ENCODE peak calls at places on chromosomes 4 and X, in ten cellular contexts. M, J, S, C, F, Y, V, X, L and B are unnamed samples.

GRCh38 chr4:151993521-151993920 is 232.7 kb upstream of the GATB start:
- DNase-seq in M (no peak), J (no peak), S (no peak), C (no peak), F (no peak), Y (no peak), V (no peak), X (no peak), L (no peak), B (no peak)

GRCh38 chr4:8560265-8561047 is 19.7 kb upstream of the GPR78 start:
- DNase-seq in M (no peak), J (no peak), S (peak; percentile 66), C (no peak), F (peak; percentile 54), Y (no peak), V (no peak), X (no peak), L (no peak), B (no peak)

GRCh38 chrX:130443883-130444282 is 42.1 kb downstream of the RBMX2 start:
- DNase-seq in M (no peak), J (no peak), S (no peak), C (no peak), F (no peak), Y (no peak), V (no peak), X (no peak), L (no peak), B (no peak)

GRCh38 chr4:112082954-112083586 is 62.2 kb upstream of the FAM241A start:
- DNase-seq in M (peak; percentile 50), J (no peak), S (no peak), C (no peak), F (no peak), Y (no peak), V (peak; percentile 21), X (no peak), L (peak; percentile 82), B (no peak)

GRCh38 chr4:55633903-55634302 is 2.2 kb downstream of the NMU start:
- DNase-seq in M (no peak), J (no peak), S (peak; percentile 46), C (no peak), F (no peak), Y (no peak), V (no peak), X (no peak), L (no peak), B (no peak)

GRCh38 chr4:85955614-85956295 is 404.1 kb downstream of the MAPK10 start:
- DNase-seq in M (no peak), J (no peak), S (no peak), C (no peak), F (no peak), Y (no peak), V (no peak), X (no peak), L (peak; percentile 18), B (no peak)

GRCh38 chr4:173482330-173482931 is 47.6 kb downstream of the HAND2 start:
- DNase-seq in M (no peak), J (no peak), S (no peak), C (no peak), F (no peak), Y (no peak), V (no peak), X (no peak), L (no peak), B (no peak)

GRCh38 chr4:93031431-93032098 is 727.8 kb downstream of the GRID2 start:
- DNase-seq in M (no peak), J (no peak), S (no peak), C (no peak), F (no peak), Y (no peak), V (no peak), X (no peak), L (no peak), B (no peak)

GRCh38 chr4:118848242-118848641 is 12.3 kb upstream of the SEC24D start:
- DNase-seq in M (no peak), J (no peak), S (no peak), C (no peak), F (no peak), Y (no peak), V (no peak), X (no peak), L (no peak), B (no peak)

GRCh38 chr4:15656038-15656470 is 897 bp upstream of the FBXL5 start:
- DNase-seq in M (no peak), J (no peak), S (no peak), C (no peak), F (no peak), Y (peak; percentile 25), V (no peak), X (no peak), L (no peak), B (no peak)

GRCh38 chr4:117085185-117085701 is at the start of gene TRAM1L1:
- DNase-seq in M (peak; percentile 7), J (peak; percentile 62), S (peak; percentile 94), C (no peak), F (peak; percentile 85), Y (peak; percentile 19), V (peak; percentile 42), X (no peak), L (peak; percentile 63), B (no peak)
- TF ChIP-seq CTCF in M (peak; percentile 24), J (no peak), S (peak; percentile 60), C (no peak), F (no peak), Y (no peak), V (peak; percentile 41), X (no peak), L (no peak), B (no peak)

DNA sequence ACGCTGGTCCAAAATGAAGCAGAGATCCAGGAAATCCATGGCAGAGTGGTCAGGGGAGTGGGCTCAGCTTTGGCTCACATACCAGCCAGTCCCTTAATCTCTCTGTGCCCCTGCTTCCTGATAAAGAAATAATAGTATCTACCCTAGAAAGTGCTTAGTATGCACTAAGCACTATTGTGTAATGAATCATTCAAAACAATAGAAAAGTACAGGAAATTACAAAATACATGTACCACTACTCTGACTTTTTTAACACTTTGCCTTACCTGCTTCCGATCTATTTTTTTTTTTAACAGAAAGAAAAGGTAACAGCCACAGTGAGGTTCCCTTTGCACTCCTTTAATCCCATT is 49.9 kb downstream of the TBC1D9 start:
- DNase-seq in M (no peak), J (no peak), S (no peak), C (no peak), F (no peak), Y (no peak), V (no peak), X (no peak), L (no peak), B (no peak)
- H3K27me3 ChIP-seq in M (no peaks in the 10 kb centered on the region), J (no peaks in the 10 kb centered on the region), S (no peaks in the 10 kb centered on the region), C (no peaks in the 10 kb centered on the region), F (no peaks in the 10 kb centered on the region), Y (no peaks in the 10 kb centered on the region), V (no peaks in the 10 kb centered on the region), X (no peaks in the 10 kb centered on the region), L (no peaks in the 10 kb centered on the region), B (no peaks in the 10 kb centered on the region)

DNA sequence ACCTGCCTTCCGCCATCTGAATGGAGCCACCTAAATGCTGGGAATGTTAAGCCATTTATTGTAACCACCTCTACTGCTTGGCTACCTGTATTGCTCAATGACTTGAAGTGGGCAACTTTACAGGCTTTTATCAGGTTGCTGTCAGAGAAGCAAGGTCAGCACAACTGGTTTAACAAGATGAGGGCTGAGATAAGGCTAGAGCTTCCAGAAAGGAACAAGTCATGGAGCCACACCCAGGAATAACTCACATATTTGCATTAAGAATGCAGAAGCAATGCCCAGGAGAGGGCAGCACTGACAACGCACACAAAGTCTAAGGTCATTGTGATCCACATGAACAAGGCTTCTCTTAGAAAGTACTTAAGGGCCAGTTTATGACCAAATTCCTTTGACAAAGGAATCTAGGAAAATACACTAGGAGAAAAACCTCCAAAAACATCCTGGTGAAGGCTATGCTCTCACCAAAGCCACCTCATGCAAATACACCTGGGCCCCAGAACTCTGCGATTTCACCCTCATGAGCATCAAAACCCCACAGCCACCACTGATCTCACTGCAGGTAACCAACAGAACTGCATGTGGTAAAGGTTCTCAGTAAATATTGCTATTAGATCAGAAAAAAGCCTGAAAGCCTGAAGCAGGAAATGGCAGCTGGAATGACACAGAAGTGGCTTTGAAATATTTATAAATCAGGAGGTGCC is 15.0 kb upstream of the STS start:
- DNase-seq in M (peak; percentile 52), J (peak; percentile 59), S (peak; percentile 86), C (no peak), F (peak; percentile 67), Y (no peak), V (no peak), X (no peak), L (peak; percentile 73), B (no peak)
- TF ChIP-seq CTCF in M (peak; percentile 51), J (peak; percentile 25), S (peak; percentile 86), C (no peak), F (peak; percentile 39), Y (no peak), V (peak; percentile 54), X (no peak), L (peak; percentile 65), B (peak; percentile 42)

DNA sequence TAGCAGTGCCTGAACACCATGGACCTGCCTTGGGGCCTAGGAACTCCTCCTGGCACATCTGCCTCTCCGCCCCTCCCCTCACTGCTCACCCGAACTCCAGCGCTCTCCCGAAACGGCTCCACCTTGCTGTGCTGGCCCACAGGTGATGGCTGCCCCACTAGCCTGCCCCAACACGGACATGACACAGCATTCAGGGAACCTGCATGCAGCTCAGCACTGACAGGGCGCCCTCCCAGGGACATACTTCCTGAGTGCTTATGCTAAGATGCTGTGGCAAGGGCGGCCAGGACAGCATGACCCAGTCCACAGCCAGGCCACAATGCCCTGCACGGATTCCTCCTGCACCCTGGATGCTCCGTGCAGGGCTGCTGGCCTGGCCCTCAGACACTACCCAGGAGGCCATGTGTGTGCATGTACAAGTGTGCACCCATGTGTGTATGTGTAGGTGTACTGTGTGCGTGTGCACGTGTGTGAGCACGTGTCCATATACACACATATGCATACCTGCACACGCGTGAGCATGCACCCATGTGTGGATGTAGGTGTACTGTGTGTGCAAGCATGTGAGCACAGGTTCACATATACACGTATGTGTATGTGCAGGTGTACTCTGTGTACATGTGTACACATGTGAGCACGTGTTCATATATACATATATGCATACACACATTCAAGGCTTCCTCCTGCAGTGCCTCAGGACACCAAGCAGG is 6.0 kb downstream of the TMEM271 start:
- DNase-seq in M (no peak), J (no peak), S (no peak), C (no peak), F (no peak), Y (no peak), V (no peak), X (peak; percentile 35), L (no peak), B (no peak)
- H3K27me3 ChIP-seq in M (peaks cover 10% of the 10 kb centered on the region), J (peaks cover 5% of the 10 kb centered on the region), S (peaks cover 61% of the 10 kb centered on the region), C (peaks cover 33% of the 10 kb centered on the region), F (peaks cover 47% of the 10 kb centered on the region), Y (peaks cover 6% of the 10 kb centered on the region), V (peaks cover 17% of the 10 kb centered on the region), X (peaks cover 19% of the 10 kb centered on the region), L (peaks cover 19% of the 10 kb centered on the region), B (peaks cover 3% of the 10 kb centered on the region)